ENCODE peak calls at places on chromosomes 3 and 15, in five cellular contexts. O, Z, X, E and D are unnamed samples.

GRCh38 chr15:53453253-53454105 is 306.0 kb downstream of the WDR72 start:
- DNase-seq in O (no peak), Z (no peak), X (no peak), E (no peak), D (no peak)

GRCh38 chr3:157572559-157573270 is 69.5 kb upstream of the VEPH1 start:
- DNase-seq in O (peak; percentile 83), Z (no peak), X (no peak), E (peak; percentile 46), D (no peak)

GRCh38 chr15:73838795-73839565 is 34.4 kb upstream of the TBC1D21 start:
- DNase-seq in O (no peak), Z (peak; percentile 38), X (peak; percentile 15), E (no peak), D (peak; percentile 43)

GRCh38 chr3:84136425-84136824 is 822.4 kb upstream of the CADM2 start:
- DNase-seq in O (no peak), Z (no peak), X (no peak), E (peak; percentile 2), D (no peak)

GRCh38 chr3:126896067-126896441 is 86.9 kb upstream of the PLXNA1 start:
- DNase-seq in O (no peak), Z (peak; percentile 3), X (no peak), E (no peak), D (no peak)

GRCh38 chr3:42025388-42026138 is 63.7 kb upstream of the ULK4 start:
- DNase-seq in O (peak; percentile 98), Z (peak; percentile 97), X (peak; percentile 74), E (peak; percentile 97), D (peak; percentile 95)

GRCh38 chr3:118977118-118977517 is 57.5 kb downstream of the IGSF11 start:
- DNase-seq in O (no peak), Z (no peak), X (no peak), E (no peak), D (no peak)

GRCh38 chr3:10548997-10549396 is 43.6 kb upstream of the ATP2B2 start:
- DNase-seq in O (no peak), Z (no peak), X (no peak), E (peak; percentile 12), D (no peak)

GRCh38 chr3:193148678-193149473 is 92.1 kb upstream of the PLAAT1 start:
- DNase-seq in O (no peak), Z (no peak), X (no peak), E (no peak), D (no peak)

GRCh38 chr15:92665100-92665555 is 9.6 kb upstream of the FAM174B start:
- DNase-seq in O (peak; percentile 62), Z (no peak), X (no peak), E (no peak), D (peak; percentile 68)

GRCh38 chr3:183377307-183377959 is 51.0 kb downstream of the MCF2L2 start:
- DNase-seq in O (no peak), Z (no peak), X (no peak), E (peak; percentile 10), D (no peak)

GRCh38 chr3:48232232-48232631 is 8.7 kb upstream of the ZNF589 start:
- DNase-seq in O (no peak), Z (no peak), X (no peak), E (no peak), D (no peak)

GRCh38 chr15:52228928-52229327 is 37.7 kb upstream of the GNB5 start:
- DNase-seq in O (no peak), Z (no peak), X (peak; percentile 93), E (peak; percentile 13), D (no peak)

GRCh38 chr15:58558777-58559176 is 127.0 kb downstream of the LIPC start:
- DNase-seq in O (no peak), Z (no peak), X (no peak), E (no peak), D (no peak)

GRCh38 chr15:93974804-93975481 is 256.4 kb upstream of the MCTP2 start:
- DNase-seq in O (no peak), Z (no peak), X (no peak), E (peak; percentile 44), D (no peak)

GRCh38 chr15:70248116-70249025 is 150.7 kb upstream of the TLE3 start:
- DNase-seq in O (no peak), Z (no peak), X (no peak), E (no peak), D (no peak)

GRCh38 chr15:80241508-80241907 is 10.5 kb downstream of the CTXND1 start:
- DNase-seq in O (no peak), Z (no peak), X (no peak), E (no peak), D (no peak)

GRCh38 chr3:124821356-124821755 is 65.8 kb downstream of the ITGB5 start:
- DNase-seq in O (no peak), Z (no peak), X (no peak), E (no peak), D (no peak)

GRCh38 chr3:123385981-123386380 is 62.9 kb downstream of the ADCY5 start:
- DNase-seq in O (no peak), Z (peak; percentile 37), X (no peak), E (peak; percentile 34), D (no peak)

GRCh38 chr3:5317572-5317971 is 130.1 kb downstream of the EDEM1 start:
- DNase-seq in O (no peak), Z (no peak), X (no peak), E (peak; percentile 51), D (no peak)

GRCh38 chr3:67863869-67864268 is 209.5 kb upstream of the SUCLG2 start:
- DNase-seq in O (peak; percentile 9), Z (no peak), X (no peak), E (no peak), D (no peak)

GRCh38 chr15:83106994-83107840 is at the start of gene TM6SF1:
- DNase-seq in O (peak; percentile 45), Z (no peak), X (no peak), E (no peak), D (no peak)

GRCh38 chr3:100590840-100591147 is 18.6 kb upstream of the ADGRG7 start:
- DNase-seq in O (no peak), Z (no peak), X (no peak), E (no peak), D (no peak)
- TF ChIP-seq CTCF in O (no peak), Z (no peak), X (no peak), E (no peak), D (no peak)

GRCh38 chr15:25053000-25053815 is 98.4 kb downstream of the SNRPN start:
- DNase-seq in O (no peak), Z (no peak), X (no peak), E (no peak), D (no peak)

GRCh38 chr15:25054943-25055342 is 100.2 kb downstream of the SNRPN start:
- DNase-seq in O (no peak), Z (no peak), X (no peak), E (no peak), D (no peak)

GRCh38 chr15:25052191-25052999 is 97.6 kb downstream of the SNRPN start:
- DNase-seq in O (no peak), Z (no peak), X (no peak), E (no peak), D (no peak)

GRCh38 chr15:25055356-25056068 is 100.7 kb downstream of the SNRPN start:
- DNase-seq in O (no peak), Z (no peak), X (no peak), E (no peak), D (no peak)

DNA sequence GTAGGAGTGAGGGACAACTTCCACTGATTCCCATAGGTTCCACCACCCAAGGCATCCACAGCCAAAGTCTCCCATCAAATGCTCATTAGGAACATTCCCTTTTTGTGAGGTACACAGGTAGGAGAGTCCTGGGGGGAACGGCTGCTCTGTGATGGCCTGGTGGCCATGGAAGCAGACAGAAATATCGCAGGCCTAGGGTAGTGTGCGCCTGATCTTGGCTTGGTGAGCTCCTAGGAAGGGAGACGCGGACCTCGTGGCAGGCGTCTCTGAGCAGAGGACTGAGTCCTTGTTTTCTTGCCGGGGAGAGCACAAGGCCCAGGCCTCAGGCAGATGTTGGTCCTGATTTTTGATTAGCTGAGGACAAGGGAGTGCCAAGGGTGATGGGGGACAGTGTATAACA is 99.5 kb downstream of the SNRPN start:
- DNase-seq in O (no peak), Z (no peak), X (no peak), E (no peak), D (peak; percentile 14)
- H3K9me3 ChIP-seq in O (peaks cover 62% of the 10 kb centered on the region), Z (peaks cover 100% of the 10 kb centered on the region), X (peaks cover 98% of the 10 kb centered on the region), E (peaks cover 25% of the 10 kb centered on the region), D (peaks cover 56% of the 10 kb centered on the region)

DNA sequence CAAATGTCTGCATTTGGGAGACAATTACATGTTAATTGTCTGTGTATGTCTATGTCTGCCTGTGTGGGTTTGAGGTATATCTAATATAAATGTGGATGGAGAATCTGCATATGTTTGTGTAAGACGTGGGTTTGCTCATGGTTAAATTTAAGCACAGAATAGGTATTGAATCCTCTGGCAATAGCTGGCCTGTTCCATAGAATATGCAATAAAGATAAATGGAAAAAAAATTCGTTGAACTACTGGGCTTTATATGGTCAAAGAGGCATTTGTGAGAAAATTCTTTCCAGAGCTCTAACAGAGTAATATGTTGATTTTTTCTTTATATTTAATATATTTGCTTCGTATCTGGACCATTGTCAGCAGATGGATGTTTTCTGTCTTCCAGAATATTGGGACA is 1.4 kb downstream of the VPS8 start:
- DNase-seq in O (no peak), Z (no peak), X (no peak), E (no peak), D (no peak)
- H3K4me3 ChIP-seq in O (no peak overlapping the region), Z (no peak overlapping the region), X (peak overlapping the region; percentile 77), E (peak overlapping the region; percentile 93), D (no peak overlapping the region)

GRCh38 chr15:45429974-45430792 is 51.8 kb upstream of the GATM start:
- DNase-seq in O (peak; percentile 50), Z (peak; percentile 33), X (peak; percentile 68), E (peak; percentile 28), D (peak; percentile 60)
- TF ChIP-seq CTCF in O (peak; percentile 100), Z (peak; percentile 81), X (peak; percentile 97), E (peak; percentile 96), D (peak; percentile 35)

GRCh38 chr15:77001966-77002365 is 7.0 kb downstream of the PSTPIP1 start:
- DNase-seq in O (no peak), Z (no peak), X (no peak), E (no peak), D (no peak)

GRCh38 chr15:76998661-76999285 is 3.8 kb downstream of the PSTPIP1 start:
- DNase-seq in O (no peak), Z (no peak), X (no peak), E (no peak), D (no peak)

GRCh38 chr15:77002436-77002835 is 7.5 kb downstream of the PSTPIP1 start:
- DNase-seq in O (no peak), Z (no peak), X (peak; percentile 80), E (peak; percentile 24), D (no peak)

GRCh38 chr15:77001351-77001750 is 6.4 kb downstream of the PSTPIP1 start:
- DNase-seq in O (no peak), Z (no peak), X (no peak), E (no peak), D (no peak)

DNA sequence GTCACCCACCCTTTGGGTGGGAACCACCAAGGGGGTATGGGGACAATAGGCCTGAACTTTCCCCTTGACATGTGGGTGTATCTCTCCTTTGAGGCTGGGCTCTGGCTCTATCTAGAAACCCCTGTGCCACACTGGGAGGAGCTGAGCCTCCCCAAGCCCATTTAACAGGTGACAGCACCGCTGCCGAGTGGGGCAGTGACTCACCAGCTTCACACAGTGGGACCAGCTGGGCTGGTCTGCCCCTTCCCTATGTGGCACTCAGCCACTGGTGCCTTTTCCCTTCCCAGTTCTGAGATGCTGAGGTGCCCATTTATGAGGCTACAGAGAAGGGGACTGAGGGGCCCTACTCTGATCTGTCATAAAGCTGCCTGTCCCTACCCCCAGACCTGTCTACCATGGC is 5.1 kb downstream of the PSTPIP1 start:
- DNase-seq in O (no peak), Z (no peak), X (no peak), E (no peak), D (no peak)
- H3K9me3 ChIP-seq in O (no peaks in the 10 kb centered on the region), Z (no peaks in the 10 kb centered on the region), X (no peaks in the 10 kb centered on the region), E (no peaks in the 10 kb centered on the region), D (no peaks in the 10 kb centered on the region)

GRCh38 chr3:144003051-144003450 is 31.4 kb downstream of the DIPK2A start:
- DNase-seq in O (no peak), Z (no peak), X (no peak), E (no peak), D (no peak)
- H3K4me3 ChIP-seq in O (no peak overlapping the region), Z (no peak overlapping the region), X (no peak overlapping the region), E (no peak overlapping the region), D (no peak overlapping the region)